ENCODE peak calls at places on chromosomes 4 and X, in ten cellular contexts. One of them, this sample, is unnamed.

GRCh38 chr4:177051473-177052060 is 258.1 kb upstream of the NEIL3 start:
- DNase-seq in activated naive CD4-positive, alpha-beta T cell treated with anti-CD3 and anti-CD28 coated beads, Interleukin-2, amount 50 U/mL, for 16 hours: no peak
- DNase-seq in cerebellar cortex: peak
- DNase-seq in Caco-2: no peak
- DNase-seq in NCI-H1092: no peak
- DNase-seq in stimulated activated CD8-positive, alpha-beta memory T cell treated with anti-CD3 and anti-CD28 coated beads, Interleukin-7, amount 100 ng/mL, for 1 hour: no peak
- DNase-seq in lower lobe of right lung: no peak
- DNase-seq in NCI-H2081: peak
- DNase-seq in T-cell: no peak
- DNase-seq in GM04504: no peak
- DNase-seq in this sample: peak

GRCh38 chrX:36583674-36584073 is 424.5 kb upstream of the FAM47C start:
- DNase-seq in activated naive CD4-positive, alpha-beta T cell treated with anti-CD3 and anti-CD28 coated beads, Interleukin-2, amount 50 U/mL, for 16 hours: no peak
- DNase-seq in cerebellar cortex: no peak
- DNase-seq in Caco-2: no peak
- DNase-seq in NCI-H1092: no peak
- DNase-seq in stimulated activated CD8-positive, alpha-beta memory T cell treated with anti-CD3 and anti-CD28 coated beads, Interleukin-7, amount 100 ng/mL, for 1 hour: no peak
- DNase-seq in lower lobe of right lung: no peak
- DNase-seq in NCI-H2081: no peak
- DNase-seq in T-cell: no peak
- DNase-seq in GM04504: no peak
- DNase-seq in this sample: no peak

GRCh38 chrX:106479920-106480319 is 131.9 kb upstream of the RADX start:
- DNase-seq in activated naive CD4-positive, alpha-beta T cell treated with anti-CD3 and anti-CD28 coated beads, Interleukin-2, amount 50 U/mL, for 16 hours: no peak
- DNase-seq in cerebellar cortex: no peak
- DNase-seq in Caco-2: no peak
- DNase-seq in NCI-H1092: no peak
- DNase-seq in stimulated activated CD8-positive, alpha-beta memory T cell treated with anti-CD3 and anti-CD28 coated beads, Interleukin-7, amount 100 ng/mL, for 1 hour: no peak
- DNase-seq in lower lobe of right lung: no peak
- DNase-seq in NCI-H2081: no peak
- DNase-seq in T-cell: no peak
- DNase-seq in GM04504: no peak
- DNase-seq in this sample: no peak

GRCh38 chr4:173211838-173212237 is 43.2 kb downstream of the GALNT7 start:
- DNase-seq in activated naive CD4-positive, alpha-beta T cell treated with anti-CD3 and anti-CD28 coated beads, Interleukin-2, amount 50 U/mL, for 16 hours: no peak
- DNase-seq in cerebellar cortex: no peak
- DNase-seq in Caco-2: no peak
- DNase-seq in NCI-H1092: no peak
- DNase-seq in stimulated activated CD8-positive, alpha-beta memory T cell treated with anti-CD3 and anti-CD28 coated beads, Interleukin-7, amount 100 ng/mL, for 1 hour: no peak
- DNase-seq in lower lobe of right lung: no peak
- DNase-seq in NCI-H2081: no peak
- DNase-seq in T-cell: no peak
- DNase-seq in GM04504: peak
- DNase-seq in this sample: peak

GRCh38 chr4:86788826-86789225 is 60.4 kb downstream of the SLC10A6 start:
- DNase-seq in activated naive CD4-positive, alpha-beta T cell treated with anti-CD3 and anti-CD28 coated beads, Interleukin-2, amount 50 U/mL, for 16 hours: no peak
- DNase-seq in cerebellar cortex: no peak
- DNase-seq in Caco-2: no peak
- DNase-seq in NCI-H1092: no peak
- DNase-seq in stimulated activated CD8-positive, alpha-beta memory T cell treated with anti-CD3 and anti-CD28 coated beads, Interleukin-7, amount 100 ng/mL, for 1 hour: no peak
- DNase-seq in lower lobe of right lung: no peak
- DNase-seq in NCI-H2081: no peak
- DNase-seq in T-cell: no peak
- DNase-seq in GM04504: no peak
- DNase-seq in this sample: no peak

GRCh38 chrX:153642313-153642654 is 4.7 kb upstream of the DUSP9 start:
- DNase-seq in activated naive CD4-positive, alpha-beta T cell treated with anti-CD3 and anti-CD28 coated beads, Interleukin-2, amount 50 U/mL, for 16 hours: no peak
- DNase-seq in cerebellar cortex: no peak
- DNase-seq in Caco-2: no peak
- DNase-seq in NCI-H1092: no peak
- DNase-seq in stimulated activated CD8-positive, alpha-beta memory T cell treated with anti-CD3 and anti-CD28 coated beads, Interleukin-7, amount 100 ng/mL, for 1 hour: no peak
- DNase-seq in lower lobe of right lung: no peak
- DNase-seq in NCI-H2081: no peak
- DNase-seq in T-cell: no peak
- DNase-seq in GM04504: no peak
- DNase-seq in this sample: no peak

GRCh38 chr4:120865985-120866384 is 56.5 kb downstream of the PRDM5 start:
- DNase-seq in activated naive CD4-positive, alpha-beta T cell treated with anti-CD3 and anti-CD28 coated beads, Interleukin-2, amount 50 U/mL, for 16 hours: no peak
- DNase-seq in cerebellar cortex: no peak
- DNase-seq in Caco-2: no peak
- DNase-seq in NCI-H1092: no peak
- DNase-seq in stimulated activated CD8-positive, alpha-beta memory T cell treated with anti-CD3 and anti-CD28 coated beads, Interleukin-7, amount 100 ng/mL, for 1 hour: no peak
- DNase-seq in lower lobe of right lung: no peak
- DNase-seq in NCI-H2081: no peak
- DNase-seq in T-cell: no peak
- DNase-seq in GM04504: no peak
- DNase-seq in this sample: no peak

GRCh38 chrX:39402158-39402557 is 600.9 kb downstream of the MID1IP1 start:
- DNase-seq in activated naive CD4-positive, alpha-beta T cell treated with anti-CD3 and anti-CD28 coated beads, Interleukin-2, amount 50 U/mL, for 16 hours: no peak
- DNase-seq in cerebellar cortex: no peak
- DNase-seq in Caco-2: no peak
- DNase-seq in NCI-H1092: no peak
- DNase-seq in stimulated activated CD8-positive, alpha-beta memory T cell treated with anti-CD3 and anti-CD28 coated beads, Interleukin-7, amount 100 ng/mL, for 1 hour: no peak
- DNase-seq in lower lobe of right lung: no peak
- DNase-seq in NCI-H2081: no peak
- DNase-seq in T-cell: no peak
- DNase-seq in GM04504: no peak
- DNase-seq in this sample: no peak

GRCh38 chr4:101155859-101156430 is 191.4 kb downstream of the PPP3CA start:
- DNase-seq in activated naive CD4-positive, alpha-beta T cell treated with anti-CD3 and anti-CD28 coated beads, Interleukin-2, amount 50 U/mL, for 16 hours: no peak
- DNase-seq in cerebellar cortex: no peak
- DNase-seq in Caco-2: no peak
- DNase-seq in NCI-H1092: no peak
- DNase-seq in stimulated activated CD8-positive, alpha-beta memory T cell treated with anti-CD3 and anti-CD28 coated beads, Interleukin-7, amount 100 ng/mL, for 1 hour: no peak
- DNase-seq in lower lobe of right lung: no peak
- DNase-seq in NCI-H2081: no peak
- DNase-seq in T-cell: no peak
- DNase-seq in GM04504: no peak
- DNase-seq in this sample: no peak

GRCh38 chr4:149910177-149910576 is 94.5 kb upstream of the IQCM start:
- DNase-seq in activated naive CD4-positive, alpha-beta T cell treated with anti-CD3 and anti-CD28 coated beads, Interleukin-2, amount 50 U/mL, for 16 hours: no peak
- DNase-seq in cerebellar cortex: no peak
- DNase-seq in Caco-2: no peak
- DNase-seq in NCI-H1092: no peak
- DNase-seq in stimulated activated CD8-positive, alpha-beta memory T cell treated with anti-CD3 and anti-CD28 coated beads, Interleukin-7, amount 100 ng/mL, for 1 hour: no peak
- DNase-seq in lower lobe of right lung: no peak
- DNase-seq in NCI-H2081: no peak
- DNase-seq in T-cell: no peak
- DNase-seq in GM04504: no peak
- DNase-seq in this sample: no peak

GRCh38 chr4:147578611-147579010 is 38.6 kb upstream of the TMEM184C start:
- DNase-seq in activated naive CD4-positive, alpha-beta T cell treated with anti-CD3 and anti-CD28 coated beads, Interleukin-2, amount 50 U/mL, for 16 hours: no peak
- DNase-seq in cerebellar cortex: no peak
- DNase-seq in Caco-2: no peak
- DNase-seq in NCI-H1092: no peak
- DNase-seq in stimulated activated CD8-positive, alpha-beta memory T cell treated with anti-CD3 and anti-CD28 coated beads, Interleukin-7, amount 100 ng/mL, for 1 hour: no peak
- DNase-seq in lower lobe of right lung: no peak
- DNase-seq in NCI-H2081: no peak
- DNase-seq in T-cell: no peak
- DNase-seq in GM04504: no peak
- DNase-seq in this sample: no peak

GRCh38 chr4:153792007-153792892 is 3.4 kb upstream of the SFRP2 start:
- DNase-seq in activated naive CD4-positive, alpha-beta T cell treated with anti-CD3 and anti-CD28 coated beads, Interleukin-2, amount 50 U/mL, for 16 hours: peak
- DNase-seq in cerebellar cortex: peak
- DNase-seq in Caco-2: no peak
- DNase-seq in NCI-H1092: no peak
- DNase-seq in stimulated activated CD8-positive, alpha-beta memory T cell treated with anti-CD3 and anti-CD28 coated beads, Interleukin-7, amount 100 ng/mL, for 1 hour: no peak
- DNase-seq in lower lobe of right lung: peak
- DNase-seq in NCI-H2081: no peak
- DNase-seq in T-cell: no peak
- DNase-seq in GM04504: no peak
- DNase-seq in this sample: no peak

GRCh38 chrX:151973262-151973661 is 1.2 kb downstream of the GABRE start:
- DNase-seq in activated naive CD4-positive, alpha-beta T cell treated with anti-CD3 and anti-CD28 coated beads, Interleukin-2, amount 50 U/mL, for 16 hours: no peak
- DNase-seq in cerebellar cortex: no peak
- DNase-seq in Caco-2: no peak
- DNase-seq in NCI-H1092: no peak
- DNase-seq in stimulated activated CD8-positive, alpha-beta memory T cell treated with anti-CD3 and anti-CD28 coated beads, Interleukin-7, amount 100 ng/mL, for 1 hour: no peak
- DNase-seq in lower lobe of right lung: no peak
- DNase-seq in NCI-H2081: no peak
- DNase-seq in T-cell: no peak
- DNase-seq in GM04504: no peak
- DNase-seq in this sample: no peak

This sample was measured in HTR-8/SVneo.